ENCODE peak calls at places on chromosomes 2 and 18, in eight cellular contexts. V is heart right ventricle; W is IMR-90; U is BE2C; Y is CD4-positive, CD25-positive, alpha-beta regulatory T cell; F is Peyer's patch; D is CD8-positive, alpha-beta memory T cell; G is pancreas. L is an unnamed sample. For H3K9me3, the result is how much of the 10 kb centered on the place peaks cover.

GRCh38 chr2:169066817-169067356 is 2.5 kb upstream of the DHRS9 start:
- DNase-seq in V (no peak), W (no peak), U (no peak), Y (no peak), F (no peak), D (no peak), G (no peak), L (no peak)

GRCh38 chr2:181117176-181117925 is 136.9 kb downstream of the UBE2E3 start:
- DNase-seq in V (no peak), W (no peak), U (no peak), Y (no peak), F (no peak), D (no peak), G (no peak), L (no peak)

GRCh38 chr2:212940816-212941215 is 210.6 kb downstream of the IKZF2 start:
- DNase-seq in V (no peak), W (peak), U (no peak), Y (no peak), F (no peak), D (no peak), G (no peak), L (no peak)

GRCh38 chr2:157875720-157876065 is 437 bp downstream of the ACVR1 start:
- DNase-seq in V (peak), W (no peak), U (no peak), Y (peak), F (peak), D (peak), G (peak), L (no peak)

GRCh38 chr2:64599469-64599868 is 54.2 kb downstream of the SERTAD2 start:
- DNase-seq in V (no peak), W (no peak), U (peak), Y (no peak), F (no peak), D (no peak), G (no peak), L (no peak)

GRCh38 chr2:11537951-11538350 is 4.1 kb downstream of the GREB1 start:
- DNase-seq in V (no peak), W (no peak), U (no peak), Y (no peak), F (no peak), D (no peak), G (no peak), L (no peak)

GRCh38 chr2:197878792-197879191 is 74.4 kb downstream of the PLCL1 start:
- DNase-seq in V (no peak), W (no peak), U (no peak), Y (no peak), F (no peak), D (no peak), G (no peak), L (no peak)

GRCh38 chr18:47334966-47335365 is 83.5 kb upstream of the SKOR2 start:
- DNase-seq in V (no peak), W (no peak), U (no peak), Y (no peak), F (no peak), D (no peak), G (no peak), L (no peak)

GRCh38 chr2:10762651-10763460 is 41.4 kb downstream of the ATP6V1C2 start:
- DNase-seq in V (peak), W (peak), U (peak), Y (no peak), F (no peak), D (no peak), G (no peak), L (no peak)

GRCh38 chr2:147045113-147045512 is 799.7 kb upstream of the ACVR2A start:
- DNase-seq in V (no peak), W (peak), U (peak), Y (peak), F (peak), D (no peak), G (no peak), L (peak)

GRCh38 chr2:20139828-20140227 is 85.1 kb downstream of the SDC1 start:
- DNase-seq in V (no peak), W (no peak), U (no peak), Y (no peak), F (no peak), D (no peak), G (no peak), L (no peak)

DNA sequence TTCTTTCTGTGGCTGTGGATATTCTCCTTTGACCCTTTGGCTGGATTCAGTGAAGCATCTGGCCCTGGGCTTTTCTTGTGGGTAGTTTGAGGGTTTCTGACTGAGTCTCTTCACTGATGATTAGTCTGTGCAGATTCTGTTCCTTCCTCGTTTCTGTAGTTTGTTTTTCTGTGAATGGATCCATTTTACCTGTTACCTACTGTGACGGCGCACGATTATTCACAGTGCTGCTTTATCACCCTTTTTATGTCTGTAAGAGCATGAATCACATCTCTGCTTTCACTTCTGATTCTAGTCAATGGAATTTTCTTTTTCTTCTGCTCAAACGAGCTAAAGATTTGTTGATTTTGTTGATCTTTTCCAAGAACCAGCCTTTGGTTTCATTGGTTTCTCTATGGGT is 60.8 kb downstream of the SLC66A2 start:
- DNase-seq in V (no peak), W (no peak), U (no peak), Y (no peak), F (no peak), D (no peak), G (no peak), L (no peak)
- H3K9me3 ChIP-seq in V (half or more), W (under half), U (under half), Y (half or more), F (under half), D (under half), G (under half), L (half or more)

GRCh38 chr2:179247318-179248023 is 17.2 kb downstream of the SESTD1 start:
- DNase-seq in V (no peak), W (no peak), U (no peak), Y (no peak), F (no peak), D (no peak), G (no peak), L (no peak)
- H3K9me3 ChIP-seq in V (under half), W (under half), U (under half), Y (under half), F (under half), D (under half), G (under half), L (under half)

DNA sequence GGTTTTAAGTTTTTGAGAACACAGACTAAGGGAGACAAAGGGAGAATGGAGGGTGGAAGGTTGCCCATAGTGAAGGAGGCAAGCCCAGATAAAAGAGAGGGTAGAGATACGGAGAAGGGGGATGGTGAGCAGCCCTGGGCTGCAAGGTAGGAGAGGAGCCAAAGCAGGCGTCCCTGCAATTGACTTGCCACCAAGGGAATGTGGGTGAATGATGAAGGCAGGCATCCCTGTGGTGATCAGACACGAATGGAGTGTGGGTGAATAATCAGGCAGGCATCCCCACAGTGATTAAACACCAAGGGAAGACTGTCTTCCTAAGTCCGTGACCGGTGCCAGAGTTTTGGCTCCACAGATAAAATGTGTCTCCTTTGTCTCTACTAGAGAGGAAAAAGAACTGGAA is 16.5 kb upstream of the ALPK2 start:
- DNase-seq in V (no peak), W (peak), U (no peak), Y (no peak), F (no peak), D (no peak), G (no peak), L (no peak)
- H3K9me3 ChIP-seq in V (under half), W (under half), U (under half), Y (under half), F (under half), D (under half), G (under half), L (under half)

GRCh38 chr2:127293386-127293757 is 572 bp downstream of the ERCC3 start:
- DNase-seq in V (no peak), W (no peak), U (no peak), Y (no peak), F (no peak), D (no peak), G (no peak), L (no peak)
- H3K9me3 ChIP-seq in V (under half), W (under half), U (under half), Y (under half), F (under half), D (under half), G (under half), L (under half)

GRCh38 chr2:145260674-145261073 is 740.8 kb upstream of the ZEB2 start:
- DNase-seq in V (no peak), W (no peak), U (no peak), Y (no peak), F (no peak), D (no peak), G (no peak), L (no peak)
- H3K9me3 ChIP-seq in V (under half), W (under half), U (under half), Y (under half), F (under half), D (under half), G (under half), L (under half)

DNA sequence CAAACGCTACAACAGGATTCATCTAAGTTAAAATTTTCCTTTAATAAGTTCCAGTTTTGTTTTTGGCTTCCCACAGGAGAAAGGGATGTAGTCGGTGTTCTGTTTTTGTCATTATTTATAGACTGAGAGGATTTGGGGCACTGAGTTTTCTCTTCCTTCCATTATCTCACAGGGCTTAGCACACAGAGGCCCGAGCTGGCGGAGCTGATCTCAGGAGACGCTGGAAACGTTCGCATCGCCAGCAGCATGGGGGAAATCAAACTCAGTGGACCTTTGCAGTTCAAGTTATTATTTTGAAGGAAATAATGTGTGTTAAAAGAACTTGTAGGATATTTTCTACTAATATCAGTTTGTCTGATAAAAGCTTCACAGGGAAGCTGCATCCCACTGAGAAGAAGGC is 669.7 kb upstream of the SALL3 start:
- DNase-seq in V (no peak), W (no peak), U (no peak), Y (no peak), F (no peak), D (no peak), G (no peak), L (no peak)
- H3K9me3 ChIP-seq in V (under half), W (under half), U (under half), Y (under half), F (under half), D (under half), G (under half), L (under half)